ENCODE peak calls at places on chromosomes 7 and 10, in six cellular contexts. W is body of pancreas, A is suprapubic skin, M is tibial nerve, F is AG10803, R is endothelial cell of umbilical vein. N is an unnamed sample.

GRCh38 chr7:73707045-73707631 is 12.3 kb downstream of the STX1A start:
- DNase-seq in A (no peak), R (no peak), M (no peak), F (no peak), W (peak), N (no peak)

GRCh38 chr10:90742189-90742588 is 115.7 kb downstream of the HTR7 start:
- DNase-seq in A (no peak), M (no peak), F (peak), R (peak), W (no peak), N (no peak)

GRCh38 chr7:2017483-2017891 is 215.3 kb downstream of the MAD1L1 start:
- DNase-seq in A (peak), W (no peak), M (no peak), R (no peak), F (no peak), N (no peak)

GRCh38 chr10:93067443-93068365 is 6.0 kb upstream of the CYP26A1 start:
- DNase-seq in R (no peak), M (no peak), F (no peak), W (no peak), A (no peak), N (no peak)

GRCh38 chr10:102780246-102780645 is 36.5 kb downstream of the WBP1L start:
- DNase-seq in A (no peak), F (peak), R (no peak), M (no peak), W (no peak), N (no peak)

GRCh38 chr7:47318395-47319182 is 263.3 kb downstream of the TNS3 start:
- DNase-seq in W (no peak), M (no peak), F (no peak), R (no peak), A (peak), N (no peak)

GRCh38 chr10:112985701-112986510 is 35.9 kb downstream of the TCF7L2 start:
- DNase-seq in A (no peak), W (no peak), M (no peak), F (peak), R (no peak), N (no peak)

GRCh38 chr10:3786295-3786981 is 1.4 kb upstream of the KLF6 start:
- DNase-seq in A (no peak), R (peak), M (no peak), W (peak), F (peak), N (no peak)

GRCh38 chr10:6409982-6410694 is 169.9 kb downstream of the PRKCQ start:
- DNase-seq in M (no peak), R (peak), W (peak), A (no peak), F (peak), N (no peak)

GRCh38 chr7:128168667-128169210 is 72.3 kb upstream of the LEP start:
- DNase-seq in W (peak), F (peak), M (no peak), R (peak), A (peak), N (no peak)

GRCh38 chr7:39621261-39621660 is 2.1 kb upstream of the RALA start:
- DNase-seq in A (no peak), R (no peak), M (no peak), F (peak), W (no peak), N (peak)

GRCh38 chr10:81130014-81130413 is 592.3 kb downstream of the SH2D4B start:
- DNase-seq in A (no peak), W (no peak), F (no peak), R (no peak), M (no peak), N (no peak)

GRCh38 chr10:81136261-81136660 is 598.6 kb downstream of the SH2D4B start:
- DNase-seq in R (no peak), M (no peak), W (no peak), F (no peak), A (no peak), N (no peak)

GRCh38 chr10:81135851-81136250 is 598.1 kb downstream of the SH2D4B start:
- DNase-seq in A (no peak), F (no peak), R (no peak), M (no peak), W (no peak), N (no peak)
- H3K4me3 ChIP-seq in A (no peak), F (no peak), R (no peak), M (no peak), W (no peak), N (no peak)

GRCh38 chr10:119201233-119201632 is 6.1 kb upstream of the GRK5 start:
- DNase-seq in M (no peak), A (no peak), R (no peak), F (no peak), W (no peak), N (no peak)

GRCh38 chr10:119203006-119203405 is 4.4 kb upstream of the GRK5 start:
- DNase-seq in F (peak), R (peak), M (no peak), A (no peak), W (no peak), N (no peak)

GRCh38 chr10:119199231-119199992 is 8.0 kb upstream of the GRK5 start:
- DNase-seq in R (peak), F (peak), M (peak), A (no peak), W (peak), N (peak)

GRCh38 chr10:119197921-119198320 is 9.4 kb upstream of the GRK5 start:
- DNase-seq in F (peak), R (peak), M (no peak), A (no peak), W (no peak), N (no peak)

GRCh38 chr10:119198438-119198837 is 8.9 kb upstream of the GRK5 start:
- DNase-seq in M (no peak), W (no peak), R (no peak), A (no peak), F (no peak), N (no peak)
- TF ChIP-seq CTCF in M (peak), W (peak), R (peak), A (no peak), F (peak), N (peak)

GRCh38 chr10:18362892-18363291 is 222.7 kb downstream of the CACNB2 start:
- DNase-seq in W (no peak), R (no peak), M (no peak), A (no peak), F (no peak), N (no peak)

GRCh38 chr10:18364987-18365775 is 225.0 kb downstream of the CACNB2 start:
- DNase-seq in R (no peak), F (no peak), M (no peak), A (no peak), W (no peak), N (no peak)

GRCh38 chr10:18368681-18369080 is 228.5 kb downstream of the CACNB2 start:
- DNase-seq in W (no peak), F (peak), R (no peak), A (no peak), M (no peak), N (no peak)

GRCh38 chr10:18367840-18368239 is 227.6 kb downstream of the CACNB2 start:
- DNase-seq in R (no peak), W (no peak), A (no peak), M (no peak), F (no peak), N (no peak)
- H3K4me3 ChIP-seq in R (no peak), W (no peak), A (no peak), M (no peak), F (no peak), N (no peak)

GRCh38 chr7:26620352-26620751 is 244.0 kb downstream of the SKAP2 start:
- DNase-seq in M (no peak), W (no peak), F (no peak), R (no peak), A (no peak), N (no peak)
- TF ChIP-seq CTCF in M (no peak), W (no peak), F (no peak), R (no peak), A (no peak), N (no peak)

GRCh38 chr7:116327751-116328150 is 117.4 kb downstream of the TES start:
- DNase-seq in M (no peak), R (peak), A (no peak), F (peak), W (no peak), N (peak)

GRCh38 chr7:116324582-116324981 is 114.2 kb downstream of the TES start:
- DNase-seq in M (no peak), W (no peak), F (no peak), R (peak), A (no peak), N (no peak)

GRCh38 chr7:116325517-116325916 is 115.2 kb downstream of the TES start:
- DNase-seq in W (no peak), M (no peak), A (no peak), F (no peak), R (peak), N (no peak)

GRCh38 chr7:116328161-116328560 is 117.8 kb downstream of the TES start:
- DNase-seq in A (no peak), M (no peak), R (no peak), F (peak), W (no peak), N (no peak)

GRCh38 chr7:116327135-116327534 is 116.8 kb downstream of the TES start:
- DNase-seq in M (no peak), F (no peak), W (no peak), R (peak), A (no peak), N (no peak)
- H3K4me3 ChIP-seq in M (no peak), F (no peak), W (no peak), R (peak), A (no peak), N (no peak)

GRCh38 chr7:30469303-30469702 is 9.3 kb downstream of the NOD1 start:
- DNase-seq in W (peak), M (peak), A (peak), F (peak), R (peak), N (peak)
- TF ChIP-seq CTCF in W (no peak), M (peak), A (peak), F (peak), R (peak), N (peak)

GRCh38 chr7:38317457-38318037 is 44.1 kb upstream of the TARP start:
- DNase-seq in A (no peak), F (no peak), W (no peak), R (no peak), M (no peak), N (no peak)
- H3K4me3 ChIP-seq in A (no peak), F (no peak), W (no peak), R (no peak), M (no peak), N (no peak)

DNA sequence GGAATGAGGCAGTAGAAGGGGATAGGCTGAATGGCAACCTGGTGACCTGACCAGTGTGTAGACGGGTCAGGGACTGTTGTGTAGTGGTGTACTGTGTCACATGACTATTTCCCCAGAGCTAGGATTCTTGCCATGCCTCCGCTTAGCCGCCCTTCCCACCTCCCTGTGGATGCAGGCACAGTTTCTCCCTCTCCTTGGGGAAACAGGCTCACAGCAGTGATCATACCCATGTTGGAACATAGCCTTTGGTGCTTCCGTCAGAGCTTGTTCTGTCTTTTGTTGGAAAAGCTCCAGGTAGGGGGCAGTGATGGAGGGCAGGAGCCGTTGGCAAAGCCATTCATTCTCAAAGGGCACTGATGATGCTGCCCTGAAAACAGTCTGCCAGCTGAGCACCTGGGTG is 44.3 kb downstream of the OGDH start:
- DNase-seq in W (no peak), R (no peak), M (no peak), A (no peak), F (no peak), N (no peak)
- TF ChIP-seq CTCF in W (no peak), R (no peak), M (no peak), A (no peak), F (no peak), N (no peak)

DNA sequence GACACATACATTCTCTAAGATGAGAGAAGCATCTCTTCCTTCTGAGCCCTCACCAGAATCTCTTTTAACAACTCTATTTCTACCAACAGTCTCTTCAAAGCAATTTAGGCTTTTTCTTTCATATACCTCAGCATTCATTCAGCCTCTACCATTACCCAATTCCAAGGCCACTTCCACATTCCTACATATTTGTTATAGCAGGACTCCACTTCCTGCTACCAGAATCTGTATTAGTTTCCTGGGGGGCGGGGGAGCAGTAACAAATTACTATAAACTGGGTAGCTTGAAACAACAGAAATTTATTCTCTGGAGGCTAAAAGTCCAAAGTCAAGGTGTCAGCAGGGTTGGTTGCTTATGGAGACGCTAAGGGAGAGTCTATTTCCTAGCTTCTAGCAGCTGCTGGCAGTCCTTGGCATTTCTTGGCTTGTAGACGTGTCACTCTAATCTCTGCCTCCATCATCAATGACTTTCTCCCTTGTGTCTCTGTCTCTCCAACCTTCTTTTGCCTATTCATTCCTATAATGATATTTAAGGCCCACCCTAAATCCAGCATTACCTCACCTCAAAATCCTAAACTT is 7.4 kb downstream of the PRPS1L1 start:
- DNase-seq in W (no peak), F (peak), R (no peak), A (no peak), M (peak), N (no peak)
- H3K4me3 ChIP-seq in W (no peak), F (no peak), R (no peak), A (no peak), M (no peak), N (no peak)

GRCh38 chr7:131077735-131078134 is 249.9 kb upstream of the MKLN1 start:
- DNase-seq in M (no peak), R (no peak), W (no peak), F (no peak), A (no peak), N (no peak)
- TF ChIP-seq CTCF in M (no peak), R (no peak), W (no peak), F (no peak), A (no peak), N (no peak)

N was measured in AG04449.